ENCODE peak calls at places on chromosomes 3 and 15, in nine cellular contexts. R is uterus; S is fibroblast of lung; N is omental fat pad; P is mucosa of descending colon; F is nephron progenitor cell; M is progenitor cell of endocrine pancreas; V is CD14-positive monocyte; E is CD8-positive, alpha-beta T cell. O is an unnamed sample.

GRCh38 chr15:93034512-93034911 is 54.5 kb downstream of the RGMA start:
- DNase-seq in V (no peak), P (no peak), F (no peak), E (no peak), N (no peak), M (no peak), S (no peak), R (peak; percentile 9), O (no peak)

GRCh38 chr3:58529516-58530353 is 7.3 kb downstream of the ACOX2 start:
- DNase-seq in M (peak; percentile 29), E (no peak), N (no peak), F (peak; percentile 65), V (no peak), P (peak; percentile 43), R (no peak), S (no peak), O (no peak)

GRCh38 chr3:140972833-140973232 is 31.2 kb downstream of the SLC25A36 start:
- DNase-seq in M (no peak), P (no peak), R (no peak), S (peak; percentile 16), N (no peak), E (no peak), V (no peak), F (no peak), O (no peak)

GRCh38 chr15:68637755-68638405 is 59.1 kb downstream of the CORO2B start:
- DNase-seq in E (no peak), P (peak; percentile 53), S (no peak), F (no peak), M (no peak), V (no peak), R (peak; percentile 70), N (no peak), O (no peak)

GRCh38 chr3:63706321-63707085 is 54.0 kb downstream of the SNTN start:
- DNase-seq in V (no peak), F (no peak), E (no peak), R (no peak), P (no peak), S (peak; percentile 65), M (no peak), N (no peak), O (no peak)

GRCh38 chr15:68333775-68334470 is 56.4 kb downstream of the FEM1B start:
- DNase-seq in M (no peak), F (no peak), S (peak; percentile 67), P (no peak), E (no peak), R (peak; percentile 68), V (no peak), N (no peak), O (no peak)

GRCh38 chr15:77855871-77856270 is 221.6 kb downstream of the TBC1D2B start:
- DNase-seq in F (no peak), N (no peak), E (no peak), R (no peak), M (no peak), V (no peak), P (no peak), S (no peak), O (no peak)

GRCh38 chr3:105365171-105365535 is 1.6 kb upstream of the ALCAM start:
- DNase-seq in S (peak; percentile 39), E (no peak), F (no peak), M (no peak), P (no peak), V (no peak), R (no peak), N (no peak), O (peak; percentile 45)

GRCh38 chr15:80789296-80789695 is 10.1 kb downstream of the CEMIP start:
- DNase-seq in E (no peak), S (peak; percentile 45), N (no peak), P (no peak), R (no peak), V (no peak), M (no peak), F (no peak), O (no peak)

GRCh38 chr3:108623504-108623903 is 34.0 kb downstream of the DZIP3 start:
- DNase-seq in V (no peak), P (no peak), S (peak; percentile 3), N (no peak), F (no peak), E (no peak), R (no peak), M (no peak), O (no peak)

GRCh38 chr3:196179380-196180308 is 31.6 kb downstream of the ZDHHC19 start:
- DNase-seq in S (peak; percentile 95), N (no peak), E (peak; percentile 70), V (peak; percentile 82), P (peak; percentile 72), M (no peak), R (no peak), F (no peak), O (no peak)

GRCh38 chr3:104396974-104397669 is 969.6 kb upstream of the ALCAM start:
- DNase-seq in M (no peak), V (no peak), P (no peak), S (peak; percentile 27), R (no peak), F (no peak), N (no peak), E (no peak), O (no peak)

GRCh38 chr15:60408438-60409105 is 10.8 kb upstream of the ANXA2 start:
- DNase-seq in R (no peak), F (no peak), V (no peak), E (no peak), P (no peak), S (peak; percentile 88), N (no peak), M (no peak), O (no peak)

GRCh38 chr3:198079771-198080520 is 119.9 kb downstream of the LMLN start:
- DNase-seq in E (peak; percentile 16), M (no peak), N (no peak), V (peak; percentile 50), P (no peak), R (no peak), F (no peak), S (peak; percentile 19), O (no peak)

GRCh38 chr15:89998141-89998661 is 2.9 kb upstream of the ZNF710 start:
- DNase-seq in N (no peak), F (no peak), R (no peak), P (no peak), M (peak; percentile 28), S (peak; percentile 63), E (no peak), V (peak; percentile 63), O (no peak)

GRCh38 chr3:129994883-129995559 is 20.5 kb downstream of the TRH start:
- DNase-seq in M (no peak), V (no peak), N (no peak), R (no peak), S (no peak), F (no peak), E (no peak), P (no peak), O (no peak)

GRCh38 chr3:140922634-140923033 is 19.0 kb upstream of the SLC25A36 start:
- DNase-seq in N (no peak), F (no peak), P (no peak), S (no peak), V (no peak), M (no peak), R (no peak), E (no peak), O (no peak)

DNA sequence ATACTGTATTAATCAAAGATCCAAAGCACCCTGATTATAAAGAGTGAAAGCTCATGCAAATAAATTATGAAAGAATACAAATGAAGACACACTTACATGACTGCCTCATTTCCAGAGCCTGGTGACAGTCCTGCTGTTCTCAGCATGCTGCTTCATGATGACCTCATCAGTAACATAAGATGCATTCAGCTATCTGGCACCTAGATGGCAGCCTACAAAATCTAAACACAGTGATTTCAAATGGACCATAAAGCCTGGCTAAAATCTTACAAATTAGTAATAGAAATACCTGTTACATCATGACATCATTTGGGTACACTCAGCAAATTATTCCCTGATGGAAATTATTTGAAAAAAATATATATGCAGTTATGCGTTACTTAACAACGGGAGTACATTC is 207.0 kb downstream of the EPHA3 start:
- DNase-seq in F (peak; percentile 12), M (no peak), E (no peak), P (no peak), N (no peak), S (peak; percentile 58), R (no peak), V (no peak), O (peak; percentile 56)
- TF ChIP-seq CTCF in F (no peak), M (peak; percentile 40), E (no peak), P (no peak), N (no peak), S (peak; percentile 44), R (no peak), V (no peak), O (peak; percentile 65)

GRCh38 chr15:71116366-71116765 is 1.1 kb downstream of the THSD4 start:
- DNase-seq in M (no peak), V (no peak), F (no peak), R (no peak), N (no peak), S (no peak), E (no peak), P (peak; percentile 52), O (no peak)
- TF ChIP-seq CTCF in M (no peak), V (no peak), F (no peak), R (no peak), N (no peak), S (no peak), E (no peak), P (no peak), O (no peak)

DNA sequence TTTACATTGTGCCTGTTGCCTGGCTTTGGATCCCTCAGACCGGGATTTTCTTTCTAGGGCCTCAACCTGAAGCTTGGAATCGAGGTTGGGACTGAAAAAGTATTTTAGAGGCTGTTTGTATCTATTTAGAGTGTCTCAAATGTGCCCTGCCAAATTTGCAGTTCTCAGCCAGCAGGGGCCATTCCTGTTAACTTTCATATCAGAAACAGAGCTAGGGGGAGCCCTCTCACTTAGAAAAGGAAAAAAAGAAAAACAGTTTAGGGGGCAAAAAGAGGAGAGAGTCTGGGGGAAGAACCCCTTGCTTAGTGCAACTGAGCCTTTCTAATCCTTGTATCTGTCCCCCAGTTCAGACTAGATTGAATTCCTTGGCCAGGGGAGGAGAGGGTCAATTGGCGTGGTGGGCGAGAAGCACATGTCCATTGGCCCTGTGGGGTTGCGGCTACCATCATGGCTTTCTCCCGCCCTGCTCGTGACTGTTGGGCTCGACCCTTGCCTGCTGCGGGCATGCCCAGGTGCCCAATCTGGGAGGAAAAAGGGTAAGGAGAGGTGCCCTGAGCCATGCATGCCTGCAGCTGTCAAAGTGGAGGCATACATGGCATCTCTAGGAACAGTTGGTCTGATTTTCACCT is 101.6 kb downstream of the CFAP44 start:
- DNase-seq in P (no peak), N (no peak), R (no peak), M (no peak), S (no peak), E (no peak), F (no peak), V (no peak), O (no peak)
- TF ChIP-seq CTCF in P (no peak), N (no peak), R (no peak), M (no peak), S (no peak), E (no peak), F (no peak), V (no peak), O (peak; percentile 30)

DNA sequence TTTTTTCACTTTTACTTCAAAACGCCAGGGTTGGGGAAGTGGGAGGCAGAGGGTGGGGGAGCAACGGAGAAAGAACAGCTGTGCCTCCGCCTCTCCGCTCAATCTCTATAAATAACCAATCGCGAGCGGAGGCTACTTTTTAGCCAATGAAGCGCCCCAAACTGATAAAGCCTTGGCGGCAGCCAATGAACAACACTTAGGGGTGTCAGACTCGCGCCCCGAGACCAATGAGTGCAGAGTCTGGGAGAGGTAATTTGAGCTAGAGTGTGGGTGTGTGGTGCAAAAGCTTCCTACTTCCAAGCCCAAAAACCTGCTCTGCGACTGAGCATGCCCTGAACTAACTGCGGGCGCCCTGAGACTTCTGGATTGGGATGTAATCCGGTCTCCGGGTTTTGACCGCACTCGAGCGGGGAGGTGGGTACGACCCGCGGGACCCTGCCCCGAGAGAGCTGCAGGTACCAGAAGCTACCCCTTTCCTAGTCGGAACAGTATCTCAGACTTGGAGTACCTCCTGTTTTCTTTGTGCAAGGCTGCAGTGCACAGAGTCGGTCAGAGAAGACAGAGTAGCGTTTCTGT is 800 bp upstream of the RAP2B start:
- DNase-seq in E (peak; percentile 81), F (peak; percentile 89), N (peak; percentile 85), V (peak; percentile 95), M (peak; percentile 89), P (peak; percentile 88), R (peak; percentile 96), S (peak; percentile 100), O (peak; percentile 99)
- TF ChIP-seq CTCF in E (no peak), F (no peak), N (no peak), V (no peak), M (no peak), P (no peak), R (no peak), S (no peak), O (no peak)

O was measured in LNCaP clone FGC.